ENCODE peak calls at places on chromosomes 13 and 19, in five cellular contexts. L is fibroblast of lung, U is BE2C, W is fibroblast of the aortic adventitia, C is activated B cell treated with CpG ODN at 0.5 μM for 24 hours. K is an unnamed sample.

GRCh38 chr19:1474765-1475351 is 4.2 kb downstream of the C19orf25 start:
- DNase-seq in L (no peak), U (no peak), W (no peak), C (no peak), K (no peak)

GRCh38 chr19:5808120-5808816 is 3.4 kb downstream of the NRTN start:
- DNase-seq in L (no peak), U (peak), W (no peak), C (no peak), K (no peak)

GRCh38 chr13:21033866-21034601 is 27.4 kb downstream of the LATS2 start:
- DNase-seq in L (peak), U (no peak), W (no peak), C (no peak), K (no peak)

GRCh38 chr13:79503069-79503468 is 22.1 kb downstream of the NDFIP2 start:
- DNase-seq in L (no peak), U (no peak), W (no peak), C (no peak), K (no peak)

GRCh38 chr19:3506384-3507340 is 551 bp downstream of the FZR1 start:
- DNase-seq in L (no peak), U (no peak), W (no peak), C (peak), K (no peak)

GRCh38 chr13:44904982-44905381 is 84.3 kb downstream of the NUFIP1 start:
- DNase-seq in L (peak), U (no peak), W (peak), C (no peak), K (no peak)

GRCh38 chr13:44668707-44669106 is 92.6 kb upstream of the TSC22D1 start:
- DNase-seq in L (peak), U (no peak), W (peak), C (no peak), K (no peak)

GRCh38 chr13:32910530-32910929 is 105.7 kb upstream of the KL start:
- DNase-seq in L (peak), U (no peak), W (peak), C (no peak), K (no peak)

GRCh38 chr13:112054616-112055015 is 12.3 kb upstream of the SOX1 start:
- DNase-seq in L (no peak), U (no peak), W (no peak), C (no peak), K (no peak)

GRCh38 chr13:26499209-26499601 is 58.3 kb upstream of the WASF3 start:
- DNase-seq in L (no peak), U (no peak), W (no peak), C (no peak), K (no peak)
- TF ChIP-seq CTCF in L (no peak), U (no peak), W (no peak), C (no peak), K (no peak)

GRCh38 chr13:19055611-19056010 is 126.0 kb downstream of the TUBA3C start:
- DNase-seq in L (no peak), U (no peak), W (no peak), C (no peak), K (no peak)
- TF ChIP-seq CTCF in L (no peak), U (no peak), W (no peak), C (no peak), K (no peak)

GRCh38 chr13:75537401-75538365 is at the start of gene COMMD6:
- DNase-seq in L (peak), U (peak), W (peak), C (peak), K (peak)
- TF ChIP-seq CTCF in L (no peak), U (no peak), W (peak), C (no peak), K (no peak)

GRCh38 chr19:38145627-38146026 is 78.4 kb downstream of the DPF1 start:
- DNase-seq in L (no peak), U (no peak), W (peak), C (no peak), K (no peak)

GRCh38 chr19:38141108-38141507 is 82.9 kb downstream of the DPF1 start:
- DNase-seq in L (no peak), U (no peak), W (no peak), C (no peak), K (no peak)

GRCh38 chr19:38142176-38143035 is 81.6 kb downstream of the DPF1 start:
- DNase-seq in L (peak), U (peak), W (peak), C (peak), K (peak)

GRCh38 chr19:38144667-38145066 is 79.4 kb downstream of the DPF1 start:
- DNase-seq in L (no peak), U (no peak), W (no peak), C (no peak), K (no peak)

DNA sequence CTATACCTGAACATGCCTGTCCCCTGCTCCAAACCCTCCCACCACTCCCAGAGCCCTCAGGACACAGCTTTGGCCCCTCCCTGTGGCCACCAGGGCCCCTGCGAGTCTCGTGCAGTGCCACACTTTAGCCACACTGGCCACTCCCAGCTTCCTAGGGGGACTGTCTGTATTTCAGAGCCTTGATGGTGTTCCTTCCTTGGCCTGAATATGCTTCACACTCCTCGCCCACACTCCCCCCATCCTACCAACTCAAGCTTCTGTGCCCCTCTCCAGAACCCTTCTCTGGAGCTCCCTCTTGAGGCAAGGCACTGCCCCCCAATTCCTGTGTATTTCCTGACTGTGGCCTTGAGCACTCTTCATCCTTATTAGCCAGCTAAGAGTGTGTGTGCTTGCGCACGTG is 80.2 kb downstream of the DPF1 start:
- DNase-seq in L (no peak), U (no peak), W (no peak), C (no peak), K (no peak)
- TF ChIP-seq CTCF in L (peak), U (peak), W (no peak), C (no peak), K (peak)

GRCh38 chr13:113631341-113632095 is 26.5 kb downstream of the ATP4B start:
- DNase-seq in L (no peak), U (no peak), W (no peak), C (no peak), K (no peak)
- TF ChIP-seq CTCF in L (no peak), U (no peak), W (no peak), C (no peak), K (no peak)

K was measured in D721Med.